ENCODE peak calls at places on chromosomes 11 and 22, in eight cellular contexts. Z is IMR-90; H is astrocyte of the spinal cord; I is CD4-positive, alpha-beta T cell; F is AG04449; N is lung; A is fibroblast of the aortic adventitia; O is stomach. V is an unnamed sample.

GRCh38 chr22:47198801-47199251 is 436.4 kb downstream of the TBC1D22A start:
- DNase-seq in Z (no peak), H (no peak), I (no peak), F (no peak), N (peak), A (no peak), O (peak), V (no peak)

GRCh38 chr11:118608268-118609214 is 1.1 kb downstream of the PHLDB1 start:
- DNase-seq in Z (peak), H (peak), I (peak), F (no peak), N (no peak), A (peak), O (peak), V (peak)

GRCh38 chr22:48382197-48382596 is 1445.5 kb downstream of the BRD1 start:
- DNase-seq in Z (no peak), H (no peak), I (no peak), F (no peak), N (no peak), A (no peak), O (peak), V (peak)

GRCh38 chr11:75352417-75353206 is 1.2 kb upstream of the ARRB1 start:
- DNase-seq in Z (no peak), H (no peak), I (no peak), F (no peak), N (peak), A (no peak), O (peak), V (no peak)

GRCh38 chr11:112248216-112248615 is 12.4 kb downstream of the PLET1 start:
- DNase-seq in Z (peak), H (peak), I (no peak), F (no peak), N (no peak), A (peak), O (no peak), V (no peak)

GRCh38 chr22:23128269-23129108 is 13.3 kb downstream of the RSPH14 start:
- DNase-seq in Z (peak), H (peak), I (peak), F (no peak), N (peak), A (peak), O (peak), V (peak)

GRCh38 chr11:78112588-78113275 is 26.7 kb downstream of the ALG8 start:
- DNase-seq in Z (no peak), H (no peak), I (no peak), F (no peak), N (no peak), A (no peak), O (no peak), V (no peak)

GRCh38 chr11:116733386-116733755 is 39.4 kb downstream of the BUD13 start:
- DNase-seq in Z (no peak), H (no peak), I (no peak), F (no peak), N (no peak), A (no peak), O (no peak), V (no peak)

GRCh38 chr11:120660024-120660565 is 148.5 kb downstream of the GRIK4 start:
- DNase-seq in Z (peak), H (peak), I (no peak), F (no peak), N (no peak), A (no peak), O (peak), V (no peak)

GRCh38 chr11:31233425-31233824 is 136.1 kb downstream of the DCDC1 start:
- DNase-seq in Z (no peak), H (no peak), I (no peak), F (no peak), N (no peak), A (no peak), O (no peak), V (no peak)

GRCh38 chr11:119118227-119118626 is 3.2 kb upstream of the HINFP start:
- DNase-seq in Z (no peak), H (no peak), I (no peak), F (no peak), N (no peak), A (no peak), O (no peak), V (no peak)

GRCh38 chr22:50711446-50712340 is 26.3 kb upstream of the ACR start:
- DNase-seq in Z (no peak), H (no peak), I (no peak), F (no peak), N (no peak), A (no peak), O (no peak), V (peak)

GRCh38 chr22:48952256-48953102 is 875.2 kb downstream of the BRD1 start:
- DNase-seq in Z (no peak), H (no peak), I (no peak), F (no peak), N (peak), A (no peak), O (peak), V (peak)

GRCh38 chr11:34840736-34841386 is 75.3 kb downstream of the APIP start:
- DNase-seq in Z (peak), H (no peak), I (no peak), F (no peak), N (peak), A (no peak), O (peak), V (no peak)

GRCh38 chr22:26672060-26672471 is 14.7 kb downstream of the MIAT start:
- DNase-seq in Z (no peak), H (no peak), I (no peak), F (no peak), N (no peak), A (no peak), O (no peak), V (no peak)

GRCh38 chr11:72243173-72243566 is 806 bp downstream of the PHOX2A start:
- DNase-seq in Z (no peak), H (no peak), I (no peak), F (no peak), N (no peak), A (no peak), O (no peak), V (peak)

GRCh38 chr11:10314199-10315072 is 9.6 kb downstream of the ADM start:
- DNase-seq in Z (peak), H (peak), I (no peak), F (no peak), N (no peak), A (peak), O (no peak), V (no peak)

GRCh38 chr22:35783943-35784614 is 66.4 kb downstream of the APOL5 start:
- DNase-seq in Z (no peak), H (peak), I (no peak), F (peak), N (no peak), A (no peak), O (no peak), V (no peak)

GRCh38 chr11:70522613-70523311 is 124.4 kb downstream of the CTTN start:
- DNase-seq in Z (no peak), H (no peak), I (no peak), F (no peak), N (no peak), A (no peak), O (peak), V (peak)

GRCh38 chr11:131546218-131546895 is 175.9 kb downstream of the NTM start:
- DNase-seq in Z (no peak), H (peak), I (no peak), F (no peak), N (no peak), A (peak), O (no peak), V (no peak)

GRCh38 chr11:6992026-6992425 is 28.1 kb downstream of the ZNF214 start:
- DNase-seq in Z (peak), H (peak), I (no peak), F (no peak), N (no peak), A (peak), O (no peak), V (no peak)

GRCh38 chr11:120718171-120718570 is 206.6 kb downstream of the GRIK4 start:
- DNase-seq in Z (no peak), H (no peak), I (no peak), F (no peak), N (no peak), A (no peak), O (no peak), V (no peak)

GRCh38 chr11:36352919-36353318 is 56.8 kb downstream of the PRR5L start:
- DNase-seq in Z (no peak), H (no peak), I (peak), F (no peak), N (no peak), A (no peak), O (no peak), V (no peak)

GRCh38 chr22:33049125-33049729 is 9.0 kb downstream of the SYN3 start:
- DNase-seq in Z (peak), H (peak), I (peak), F (no peak), N (peak), A (peak), O (peak), V (no peak)

GRCh38 chr11:72278911-72279310 is 34.9 kb upstream of the PHOX2A start:
- DNase-seq in Z (peak), H (peak), I (no peak), F (peak), N (no peak), A (peak), O (no peak), V (no peak)

GRCh38 chr11:62540804-62541671 is 5.6 kb downstream of the AHNAK start:
- DNase-seq in Z (peak), H (no peak), I (no peak), F (no peak), N (no peak), A (no peak), O (no peak), V (no peak)

GRCh38 chr11:78840623-78841022 is 266.0 kb upstream of the NARS2 start:
- DNase-seq in Z (peak), H (no peak), I (no peak), F (no peak), N (no peak), A (peak), O (no peak), V (no peak)

GRCh38 chr11:68412593-68413475 is 47.7 kb upstream of the PPP6R3 start:
- DNase-seq in Z (peak), H (peak), I (no peak), F (peak), N (no peak), A (peak), O (no peak), V (no peak)

GRCh38 chr11:62242021-62242420 is at the start of gene SCGB1D2:
- DNase-seq in Z (no peak), H (no peak), I (no peak), F (no peak), N (no peak), A (no peak), O (no peak), V (no peak)

GRCh38 chr11:57425565-57426438 is 1.1 kb downstream of the SLC43A3 start:
- DNase-seq in Z (peak), H (no peak), I (no peak), F (no peak), N (peak), A (peak), O (peak), V (no peak)

GRCh38 chr11:75468534-75469340 is 35.7 kb upstream of the KLHL35 start:
- DNase-seq in Z (peak), H (peak), I (no peak), F (no peak), N (peak), A (peak), O (peak), V (no peak)

GRCh38 chr11:43393765-43394355 is 35.1 kb downstream of the TTC17 start:
- DNase-seq in Z (peak), H (no peak), I (no peak), F (no peak), N (no peak), A (peak), O (peak), V (no peak)

GRCh38 chr22:23698094-23698493 is 7.3 kb downstream of the RGL4 start:
- DNase-seq in Z (no peak), H (no peak), I (no peak), F (no peak), N (no peak), A (no peak), O (no peak), V (peak)

GRCh38 chr11:78791254-78791653 is 216.6 kb upstream of the NARS2 start:
- DNase-seq in Z (peak), H (no peak), I (no peak), F (no peak), N (no peak), A (peak), O (no peak), V (no peak)

DNA sequence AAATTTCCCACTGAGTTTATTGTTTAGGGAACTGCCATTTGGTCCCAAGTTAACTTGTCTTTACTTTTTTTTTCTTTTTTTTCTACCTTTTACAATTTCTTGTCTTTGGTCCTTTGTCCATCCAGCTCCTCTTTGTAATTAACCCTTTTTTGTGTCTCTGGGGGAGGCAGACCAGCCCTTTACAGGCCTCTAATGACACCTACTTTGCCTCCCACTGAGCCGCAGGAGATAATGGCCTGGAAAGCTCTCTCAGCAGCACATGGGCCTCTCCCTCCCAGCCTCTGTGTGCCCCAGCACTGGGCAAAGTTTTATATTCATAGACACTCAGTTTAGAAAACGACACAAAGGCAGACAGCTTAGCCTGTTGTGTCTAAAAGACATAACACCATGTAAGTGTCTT is 480.4 kb downstream of the SOX6 start:
- DNase-seq in Z (no peak), H (no peak), I (no peak), F (no peak), N (no peak), A (no peak), O (no peak), V (no peak)
- TF ChIP-seq CTCF in Z (no peak), H (no peak), I (no peak), F (no peak), N (no peak), A (no peak), O (no peak), V (no peak)

GRCh38 chr11:14520086-14520901 is at the start of gene PSMA1:
- DNase-seq in Z (peak), H (peak), I (peak), F (peak), N (peak), A (peak), O (peak), V (peak)
- TF ChIP-seq CTCF in Z (no peak), H (peak), I (peak), F (peak), N (peak), A (peak), O (no peak), V (peak)

DNA sequence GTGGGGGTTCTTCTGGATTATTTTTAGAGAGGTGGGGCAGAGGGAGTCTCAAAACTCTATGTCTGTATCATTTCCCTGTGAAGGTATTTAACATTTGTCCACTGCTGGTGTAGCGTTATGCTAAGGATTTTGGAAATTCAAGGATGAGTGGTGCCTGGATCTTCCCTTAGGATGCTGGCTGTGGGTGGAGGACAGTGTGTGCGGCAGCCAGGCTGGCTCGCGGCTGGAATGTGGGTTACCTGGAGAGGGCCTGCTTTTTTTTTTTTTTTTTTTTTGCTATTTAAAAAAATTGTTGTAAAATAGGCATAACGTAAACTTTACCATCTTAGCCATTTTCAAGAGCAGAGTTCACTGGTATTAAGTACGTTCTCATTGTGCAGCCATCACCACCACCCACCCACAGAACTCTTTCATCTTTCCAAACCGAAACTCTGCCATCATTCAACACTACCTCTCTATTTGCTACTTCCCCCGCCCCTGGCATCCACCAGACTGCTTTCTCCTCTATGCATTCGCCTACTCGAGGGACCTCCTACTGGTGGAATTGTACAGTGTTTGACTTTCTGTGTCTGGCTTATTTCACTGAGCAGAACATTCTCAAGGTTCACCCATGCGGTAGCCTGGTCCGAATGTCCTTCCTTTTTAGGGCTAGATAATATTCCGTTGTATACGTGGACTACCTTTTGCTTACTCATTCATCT is 67.1 kb downstream of the PARVB start:
- DNase-seq in Z (no peak), H (peak), I (no peak), F (no peak), N (no peak), A (peak), O (no peak), V (peak)
- TF ChIP-seq CTCF in Z (peak), H (peak), I (no peak), F (no peak), N (no peak), A (peak), O (no peak), V (peak)

DNA sequence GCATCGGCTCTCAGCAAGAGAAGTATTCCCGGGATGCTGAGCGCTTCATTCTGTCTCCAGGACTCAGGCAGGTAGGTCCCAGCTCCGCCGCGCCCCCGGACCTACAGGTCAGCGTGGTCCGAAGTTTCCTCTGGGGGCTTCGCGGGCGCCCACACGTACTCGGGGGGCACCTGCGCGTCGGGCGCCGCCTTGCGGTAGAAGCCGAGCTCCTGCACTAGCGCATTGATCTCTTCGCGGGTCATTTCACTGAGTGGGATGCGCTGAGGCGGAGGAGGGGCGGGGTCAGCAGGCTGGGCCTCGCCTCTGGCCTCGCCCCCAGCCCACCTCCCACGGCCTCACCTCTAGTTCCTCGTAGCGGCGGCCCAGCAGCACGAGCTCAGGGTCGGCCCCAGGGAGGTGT is 2.5 kb downstream of the SELENOM start:
- DNase-seq in Z (no peak), H (no peak), I (no peak), F (no peak), N (no peak), A (no peak), O (no peak), V (no peak)
- TF ChIP-seq CTCF in Z (peak), H (peak), I (no peak), F (peak), N (no peak), A (no peak), O (no peak), V (peak)